ENCODE peak calls at places on chromosomes 13 and 19, in five cellular contexts. R, M, D, X and T are unnamed samples. For H3K4me1, the result is how much of the 10 kb centered on the place peaks cover.

GRCh38 chr19:29311391-29311790 is 98.4 kb upstream of the UQCRFS1 start:
- DNase-seq in R (no peak), X (no peak), M (no peak), D (no peak), T (no peak)

GRCh38 chr13:98540476-98540875 is 36.4 kb downstream of the STK24 start:
- DNase-seq in M (no peak), X (no peak), R (peak), D (no peak), T (no peak)

GRCh38 chr13:39313721-39314120 is 275.5 kb downstream of the NHLRC3 start:
- DNase-seq in X (no peak), M (no peak), D (no peak), R (no peak), T (no peak)

GRCh38 chr13:104586010-104586746 is 1520.0 kb upstream of the SLC10A2 start:
- DNase-seq in M (no peak), R (no peak), X (no peak), D (no peak), T (no peak)

GRCh38 chr19:37114001-37114400 is 35.8 kb downstream of the ZNF420 start:
- DNase-seq in X (no peak), D (no peak), R (no peak), M (no peak), T (no peak)

GRCh38 chr19:38731654-38732301 is 12.5 kb downstream of the CAPN12 start:
- DNase-seq in D (peak), X (no peak), R (no peak), M (no peak), T (no peak)

GRCh38 chr19:54266133-54266532 is 9.1 kb upstream of the LILRB5 start:
- DNase-seq in X (peak), D (peak), R (peak), M (no peak), T (peak)

GRCh38 chr19:10760268-10760944 is 42.5 kb downstream of the DNM2 start:
- DNase-seq in R (no peak), D (no peak), M (no peak), X (no peak), T (no peak)

GRCh38 chr13:99605417-99606321 is 104.4 kb downstream of the TM9SF2 start:
- DNase-seq in R (peak), M (peak), D (peak), X (peak), T (peak)

GRCh38 chr13:44013666-44014291 is 134.1 kb downstream of the LACC1 start:
- DNase-seq in R (no peak), X (no peak), D (no peak), M (no peak), T (no peak)

GRCh38 chr19:46469541-46470185 is 1.7 kb downstream of the PNMA8A start:
- DNase-seq in M (peak), R (no peak), D (no peak), X (no peak), T (no peak)

GRCh38 chr19:9968820-9969687 is 32.7 kb upstream of the OLFM2 start:
- DNase-seq in D (no peak), M (no peak), X (no peak), R (no peak), T (no peak)

GRCh38 chr13:29575098-29575497 is 20.4 kb downstream of the SLC7A1 start:
- DNase-seq in M (no peak), D (no peak), R (no peak), X (no peak), T (no peak)
- H3K4me1 ChIP-seq in M (under half), D (under half), R (under half), X (under half), T (under half)

GRCh38 chr19:55473201-55473600 is 3.2 kb upstream of the ZNF628 start:
- DNase-seq in X (no peak), D (no peak), M (peak), R (no peak), T (no peak)
- H3K4me3 ChIP-seq in X (no peak), D (no peak), M (no peak), R (no peak), T (no peak)

GRCh38 chr19:3398114-3398899 is 31.9 kb downstream of the NFIC start:
- DNase-seq in R (peak), M (peak), D (peak), X (peak), T (no peak)
- H3K27ac ChIP-seq in R (peak), M (peak), D (peak), X (peak), T (no peak)

DNA sequence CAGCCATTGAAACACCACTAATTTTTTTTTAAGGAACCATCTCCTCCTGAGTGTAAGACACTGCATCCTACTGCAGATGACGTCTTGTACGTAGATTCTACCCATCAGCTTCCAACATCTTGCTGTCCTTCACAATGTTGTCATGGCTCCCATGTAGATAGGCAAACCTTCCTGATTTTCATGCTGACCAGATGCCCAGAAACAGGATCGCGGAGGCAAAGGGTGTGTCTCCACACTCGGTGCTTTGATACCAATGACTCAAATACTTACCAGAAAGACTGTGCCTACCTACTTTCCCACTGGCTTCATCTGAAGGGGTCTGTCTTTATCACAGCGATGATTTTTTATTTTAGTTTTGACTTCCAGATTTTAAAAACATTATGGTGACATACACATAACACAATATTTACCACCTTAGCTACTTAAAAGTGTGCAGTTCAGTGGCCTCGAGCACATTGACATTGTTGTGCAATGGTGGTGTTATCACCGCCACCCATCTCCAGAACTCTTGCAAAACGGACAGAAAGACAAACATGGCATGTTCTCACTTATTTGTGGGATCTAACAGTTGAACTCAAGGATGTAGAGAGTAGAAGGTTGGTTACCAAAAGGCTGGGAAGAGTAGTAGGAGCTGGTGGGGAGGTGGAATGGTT is 94.0 kb upstream of the PEG3 start:
- DNase-seq in X (no peak), M (no peak), R (no peak), D (no peak), T (no peak)
- H3K4me1 ChIP-seq in X (under half), M (under half), R (under half), D (under half), T (under half)

DNA sequence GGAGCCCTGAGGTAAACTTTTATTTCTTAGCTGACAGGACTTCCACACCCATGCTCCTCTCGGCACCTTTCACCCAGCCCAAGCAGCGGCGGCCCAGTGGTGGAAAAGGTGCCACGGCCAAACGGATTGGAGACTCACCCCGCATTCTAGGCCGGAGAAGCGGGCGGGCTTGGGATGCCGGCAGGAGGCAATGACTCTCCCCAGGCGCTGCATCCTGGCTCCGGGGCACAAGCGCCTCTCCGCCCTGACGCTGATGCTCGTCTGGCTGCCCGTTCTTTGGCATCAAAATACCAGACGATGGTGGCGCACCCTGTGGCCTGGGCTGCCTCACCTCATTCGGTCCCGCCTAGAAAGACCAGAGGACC is 6.7 kb upstream of the ZNF606 start:
- DNase-seq in M (no peak), X (no peak), D (no peak), R (no peak), T (no peak)
- H3K4me3 ChIP-seq in M (no peak), X (peak), D (peak), R (peak), T (peak)

DNA sequence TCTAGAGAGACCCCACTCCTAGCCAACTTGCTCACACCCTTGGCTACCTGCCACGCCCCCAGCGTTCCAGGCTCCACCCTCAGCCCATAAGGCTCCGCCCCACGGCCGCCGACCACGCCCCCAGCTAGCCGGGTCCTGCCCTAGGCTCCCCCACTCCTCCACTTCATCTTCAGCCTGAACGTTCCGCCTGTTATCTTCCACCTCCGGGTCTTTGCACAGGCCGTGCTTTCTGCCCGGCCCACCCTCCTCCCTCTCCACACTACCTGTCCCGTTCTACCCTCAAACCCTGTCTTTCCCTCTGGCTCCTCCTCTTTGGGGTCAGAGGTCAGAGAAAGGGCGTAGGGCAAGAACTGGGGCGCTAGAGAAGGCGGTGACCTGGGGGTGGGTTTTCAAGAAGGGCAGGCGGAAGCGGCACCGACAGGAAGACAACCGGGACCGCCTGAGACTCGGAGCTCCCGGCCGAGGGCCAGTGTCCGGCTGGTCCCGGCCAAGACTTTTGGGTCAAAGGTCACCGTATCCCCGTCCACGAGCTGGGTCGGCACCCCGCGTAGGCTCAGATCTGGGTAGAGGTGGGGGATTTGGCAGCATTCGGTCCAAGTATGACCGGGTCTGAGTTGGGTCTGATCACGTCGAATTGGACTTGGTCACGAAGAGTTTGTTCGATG is 2.2 kb downstream of the PDE4C start:
- DNase-seq in R (peak), M (peak), X (peak), D (peak), T (no peak)
- H3K27ac ChIP-seq in R (peak), M (peak), X (peak), D (no peak), T (no peak)

GRCh38 chr19:19417618-19418270 is 12.3 kb downstream of the GATAD2A start:
- DNase-seq in R (no peak), M (no peak), X (no peak), D (peak), T (no peak)
- H3K4me1 ChIP-seq in R (under half), M (under half), X (half or more), D (under half), T (under half)

DNA sequence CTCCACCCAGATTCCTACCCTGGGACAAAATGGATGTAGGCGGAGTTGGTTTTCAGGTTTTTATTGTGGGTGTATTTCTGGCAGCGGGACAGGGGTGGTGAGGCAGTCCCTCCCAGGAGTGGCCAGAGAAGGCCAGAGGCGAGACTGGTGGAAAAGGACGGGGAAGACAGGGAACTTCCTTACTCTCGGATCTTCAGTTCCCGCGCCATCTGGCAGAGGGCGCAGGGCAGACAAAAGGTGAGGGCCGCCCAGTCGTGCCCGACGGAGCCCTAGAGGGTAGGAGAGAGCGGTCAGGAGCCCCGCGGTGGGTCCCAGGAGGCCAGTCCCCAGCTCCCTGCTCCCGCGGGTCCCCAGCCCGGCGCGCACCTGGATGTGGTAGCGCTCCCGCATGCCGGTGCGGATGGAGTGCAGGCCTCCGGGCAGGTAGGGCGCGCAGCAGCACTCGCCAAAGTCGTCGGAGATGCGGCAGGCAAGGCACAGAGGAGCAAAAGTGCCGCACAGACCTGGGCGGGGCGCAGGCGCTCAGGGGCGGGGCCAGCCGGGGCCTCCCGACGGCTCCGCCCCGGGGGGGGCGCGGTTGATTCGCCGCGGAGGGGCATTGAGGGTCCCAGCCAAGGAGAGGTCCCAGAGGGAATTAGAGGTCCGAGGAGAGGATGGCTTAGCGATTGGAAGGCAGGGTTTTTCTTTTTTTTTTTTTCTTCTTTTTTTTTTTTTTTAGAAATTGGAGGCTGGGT is 3.0 kb downstream of the CNFN start:
- DNase-seq in R (peak), M (peak), X (peak), D (peak), T (peak)
- H3K4me3 ChIP-seq in R (peak), M (peak), X (peak), D (peak), T (peak)